ENCODE peak calls at places on chromosomes 3 and 15, in seven cellular contexts. T is endothelial cell, S is cardiac muscle cell, W is OCI-LY7, L is nephron progenitor cell, X is right atrium auricular region, G is MM.1S. Z is an unnamed sample.

GRCh38 chr3:195540031-195540430 is 3.1 kb downstream of the PPP1R2 start:
- DNase-seq in S (no peak), T (no peak), X (no peak), L (no peak), W (peak), G (no peak), Z (no peak)

GRCh38 chr15:58981808-58982475 is 5.5 kb upstream of the RNF111 start:
- DNase-seq in S (no peak), W (peak), L (no peak), T (no peak), X (no peak), G (peak), Z (peak)

GRCh38 chr3:97821810-97822775 is at the start of gene CRYBG3:
- DNase-seq in X (peak), W (peak), T (peak), G (peak), S (peak), L (peak), Z (peak)

GRCh38 chr15:29926083-29926388 is 103.8 kb upstream of the TJP1 start:
- DNase-seq in G (no peak), W (no peak), X (no peak), S (no peak), L (no peak), T (no peak), Z (no peak)

GRCh38 chr3:115204470-115204869 is 57.4 kb upstream of the ZBTB20 start:
- DNase-seq in T (no peak), L (no peak), X (no peak), S (no peak), W (no peak), G (no peak), Z (no peak)

GRCh38 chr15:48695088-48695834 is 49.8 kb upstream of the FBN1 start:
- DNase-seq in W (no peak), S (peak), X (no peak), G (no peak), L (no peak), T (no peak), Z (no peak)

GRCh38 chr15:98787936-98788757 is 139.8 kb downstream of the IGF1R start:
- DNase-seq in W (no peak), T (no peak), X (no peak), L (no peak), S (no peak), G (no peak), Z (no peak)

GRCh38 chr15:100726070-100726420 is 123.7 kb downstream of the ASB7 start:
- DNase-seq in T (no peak), X (peak), L (no peak), W (no peak), G (no peak), S (no peak), Z (no peak)

GRCh38 chr3:109050591-109051167 is 67.3 kb downstream of the MORC1 start:
- DNase-seq in X (no peak), T (no peak), G (peak), W (peak), L (peak), S (peak), Z (peak)

GRCh38 chr15:90716317-90716975 is 700 bp upstream of the BLM start:
- DNase-seq in G (no peak), S (peak), W (peak), L (no peak), T (no peak), X (no peak), Z (no peak)

DNA sequence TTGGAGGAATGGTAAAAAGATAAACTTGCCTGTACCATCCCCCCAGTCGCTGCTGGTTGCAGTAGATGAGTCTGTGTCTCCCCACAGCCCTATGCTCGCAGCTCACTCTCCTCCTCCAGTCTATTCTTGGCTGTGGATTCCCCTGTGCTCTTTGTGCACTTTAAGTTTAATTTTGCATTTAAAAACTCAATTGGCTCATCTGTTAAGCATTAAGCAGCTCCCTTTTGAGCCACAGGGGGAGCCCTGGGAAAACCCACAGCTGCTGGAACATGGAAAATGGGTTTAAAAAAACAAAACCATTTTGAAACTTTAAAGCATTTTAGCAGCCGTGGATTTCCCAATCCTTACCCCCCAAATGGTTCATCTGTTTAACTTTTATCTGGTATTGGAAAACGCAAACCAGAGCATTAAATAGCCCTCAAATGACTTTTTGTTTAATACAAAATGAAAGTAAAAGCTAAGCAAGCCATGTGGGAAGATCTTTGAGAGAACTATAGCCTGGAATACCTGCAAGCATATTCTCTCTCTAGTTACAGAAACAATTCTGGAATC is 536.9 kb downstream of the ZIC1 start:
- DNase-seq in W (no peak), G (peak), S (peak), X (peak), T (no peak), L (peak), Z (peak)
- TF ChIP-seq CTCF in W (peak), G (peak), S (peak), X (peak), T (peak), L (peak), Z (peak)

GRCh38 chr3:17810759-17811158 is 68.3 kb upstream of the TBC1D5 start:
- DNase-seq in S (peak), T (no peak), X (no peak), G (no peak), W (peak), L (no peak), Z (no peak)
- TF ChIP-seq CTCF in S (peak), T (no peak), X (peak), G (no peak), W (peak), L (no peak), Z (peak)

DNA sequence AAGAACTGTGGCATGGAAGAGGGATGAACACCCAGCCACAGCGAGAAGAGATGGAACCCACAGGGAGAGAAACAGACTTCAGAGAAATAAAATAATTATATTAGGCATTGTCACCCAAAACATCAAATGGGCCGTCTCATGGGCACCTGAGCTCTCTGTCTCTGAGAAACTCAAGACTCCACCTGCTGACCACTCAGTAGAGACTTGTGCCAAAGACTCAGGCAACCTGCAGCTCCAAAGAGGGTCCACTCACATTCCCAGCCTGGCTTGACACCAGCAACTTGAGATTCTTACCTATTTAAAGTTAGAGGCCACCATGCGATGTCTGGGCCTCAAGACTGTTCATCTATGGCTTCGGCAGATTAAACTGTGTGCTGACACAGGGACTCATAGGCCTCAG is 12.0 kb downstream of the SEMA5B start:
- DNase-seq in L (no peak), G (no peak), X (no peak), T (no peak), S (no peak), W (no peak), Z (no peak)
- TF ChIP-seq CTCF in L (no peak), G (no peak), X (no peak), T (no peak), S (no peak), W (peak), Z (no peak)

DNA sequence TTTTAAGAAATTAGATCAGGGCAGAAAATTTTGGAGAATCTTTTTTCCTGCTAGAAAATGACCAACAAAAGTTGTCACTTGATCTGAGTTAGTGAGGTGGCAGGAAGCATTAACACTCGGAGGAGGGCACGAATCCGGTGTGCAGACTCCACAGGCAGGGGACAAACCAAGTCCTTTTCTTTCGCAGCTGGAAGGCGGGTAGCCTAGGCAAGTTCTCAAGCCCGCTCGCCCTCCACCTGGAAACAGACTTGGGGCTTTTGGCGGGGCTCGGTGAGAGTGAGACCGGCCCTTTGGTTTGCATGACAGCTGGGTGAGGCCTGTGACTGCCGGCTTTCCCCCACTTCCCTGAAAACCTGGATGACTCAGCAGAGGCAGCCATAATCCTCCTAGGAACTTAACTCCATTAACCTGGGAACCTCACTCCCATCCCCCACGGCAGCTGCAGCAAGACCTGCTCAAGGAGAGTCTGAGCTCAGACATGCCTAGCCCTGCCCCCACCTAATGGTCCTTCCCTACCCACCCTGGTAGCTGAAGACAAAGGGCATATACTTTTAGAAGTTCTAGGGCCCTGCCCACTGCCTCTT is 134.8 kb downstream of the MFSD1 start:
- DNase-seq in X (no peak), G (no peak), S (no peak), T (no peak), L (no peak), W (no peak), Z (no peak)
- TF ChIP-seq CTCF in X (no peak), G (no peak), S (no peak), T (no peak), L (no peak), W (no peak), Z (no peak)

GRCh38 chr3:119035014-119035346 is 334 bp upstream of the IGSF11 start:
- DNase-seq in T (no peak), S (no peak), G (no peak), L (no peak), X (no peak), W (no peak), Z (no peak)

GRCh38 chr3:119033393-119034255 is 1.0 kb downstream of the IGSF11 start:
- DNase-seq in S (no peak), G (no peak), X (no peak), L (no peak), W (no peak), T (no peak), Z (no peak)

GRCh38 chr3:119034256-119035013 is at the start of gene IGSF11:
- DNase-seq in G (peak), T (peak), W (peak), X (no peak), L (peak), S (peak), Z (peak)
- TF ChIP-seq CTCF in G (peak), T (peak), W (no peak), X (peak), L (no peak), S (peak), Z (peak)

GRCh38 chr3:129611812-129612349 is 5.4 kb upstream of the PLXND1 start:
- DNase-seq in L (no peak), X (no peak), S (peak), T (no peak), G (no peak), W (no peak), Z (no peak)
- TF ChIP-seq CTCF in L (no peak), X (no peak), S (no peak), T (no peak), G (no peak), W (no peak), Z (no peak)

Z was measured in GM13977.